ENCODE peak calls at places on chromosomes 6 and 20, in ten cellular contexts. I is cardiac fibroblast; C is naive thymus-derived CD4-positive, alpha-beta T cell; P is tibial nerve; J is AG10803; B is right atrium auricular region; Q is H7; O is dorsolateral prefrontal cortex; X is choroid plexus epithelial cell; M is SJSA1. V is an unnamed sample.

GRCh38 chr6:40346241-40346640 is 240.9 kb downstream of the LRFN2 start:
- DNase-seq in I (no peak), C (no peak), P (no peak), J (no peak), B (peak), Q (no peak), O (no peak), X (no peak), M (no peak), V (no peak)

GRCh38 chr6:128509709-128510108 is 10.7 kb downstream of the PTPRK start:
- DNase-seq in I (no peak), C (no peak), P (no peak), J (no peak), B (no peak), Q (no peak), O (no peak), X (no peak), M (no peak), V (no peak)

GRCh38 chr6:84467296-84467695 is 239.9 kb upstream of the CEP162 start:
- DNase-seq in I (no peak), C (no peak), P (no peak), J (no peak), B (no peak), Q (no peak), O (no peak), X (peak), M (no peak), V (no peak)

GRCh38 chr20:44247676-44248419 is 740 bp downstream of the GDAP1L1 start:
- DNase-seq in I (peak), C (no peak), P (no peak), J (peak), B (no peak), Q (peak), O (peak), X (peak), M (peak), V (no peak)

GRCh38 chr20:35091808-35092523 is 641 bp downstream of the TRPC4AP start:
- DNase-seq in I (peak), C (no peak), P (no peak), J (peak), B (no peak), Q (no peak), O (peak), X (peak), M (peak), V (no peak)

GRCh38 chr20:6582449-6582848 is 185.0 kb upstream of the BMP2 start:
- DNase-seq in I (no peak), C (no peak), P (no peak), J (no peak), B (no peak), Q (no peak), O (no peak), X (no peak), M (no peak), V (no peak)

GRCh38 chr20:53917145-53918009 is 153.0 kb downstream of the BCAS1 start:
- DNase-seq in I (peak), C (no peak), P (peak), J (peak), B (peak), Q (no peak), O (no peak), X (peak), M (no peak), V (no peak)

GRCh38 chr20:46330072-46330763 is 21.9 kb upstream of the CDH22 start:
- DNase-seq in I (no peak), C (no peak), P (no peak), J (no peak), B (no peak), Q (no peak), O (no peak), X (no peak), M (no peak), V (no peak)

GRCh38 chr6:28312939-28313338 is 23.0 kb downstream of the ZSCAN31 start:
- DNase-seq in I (no peak), C (no peak), P (no peak), J (no peak), B (no peak), Q (no peak), O (no peak), X (no peak), M (no peak), V (no peak)

GRCh38 chr20:31811796-31812728 is 7.1 kb upstream of the MYLK2 start:
- DNase-seq in I (peak), C (no peak), P (no peak), J (peak), B (no peak), Q (no peak), O (no peak), X (peak), M (peak), V (peak)

GRCh38 chr6:123909989-123910388 is 106.3 kb downstream of the NKAIN2 start:
- DNase-seq in I (no peak), C (no peak), P (no peak), J (no peak), B (no peak), Q (no peak), O (no peak), X (no peak), M (no peak), V (no peak)
- H3K4me3 ChIP-seq in I (no peak), C (no peak), P (no peak), J (no peak), B (no peak), Q (no peak), O (no peak), X (no peak), M (no peak), V (no peak)

GRCh38 chr20:3157817-3158216 is 1.8 kb downstream of the FASTKD5 start:
- DNase-seq in I (no peak), C (no peak), P (no peak), J (no peak), B (no peak), Q (no peak), O (no peak), X (no peak), M (no peak), V (no peak)
- H3K4me3 ChIP-seq in I (peak), C (peak), P (no peak), J (peak), B (no peak), Q (no peak), O (no peak), X (no peak), M (no peak), V (no peak)

DNA sequence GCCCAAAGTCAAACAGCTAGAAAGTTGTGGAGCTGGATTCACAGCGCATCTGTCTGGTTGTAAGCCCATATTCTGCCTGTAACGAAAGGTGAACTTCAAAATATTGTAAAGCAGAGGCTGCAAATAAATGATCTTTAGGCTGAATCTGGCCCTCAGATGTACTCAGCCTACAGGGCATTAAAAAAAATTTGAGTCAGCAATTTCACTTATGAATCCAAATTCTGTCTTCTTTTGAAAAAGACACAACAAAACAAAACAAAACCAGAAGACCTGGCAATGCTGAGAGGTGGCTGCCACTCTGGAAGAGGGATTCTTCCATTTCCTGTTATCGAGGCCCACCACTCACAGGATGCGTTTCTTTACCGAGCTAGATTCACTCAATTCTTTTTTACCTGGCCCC is 7.1 kb downstream of the LAMA4 start:
- DNase-seq in I (no peak), C (no peak), P (no peak), J (no peak), B (no peak), Q (no peak), O (no peak), X (no peak), M (no peak), V (no peak)
- H3K4me3 ChIP-seq in I (no peak), C (no peak), P (no peak), J (peak), B (no peak), Q (no peak), O (no peak), X (no peak), M (no peak), V (no peak)

DNA sequence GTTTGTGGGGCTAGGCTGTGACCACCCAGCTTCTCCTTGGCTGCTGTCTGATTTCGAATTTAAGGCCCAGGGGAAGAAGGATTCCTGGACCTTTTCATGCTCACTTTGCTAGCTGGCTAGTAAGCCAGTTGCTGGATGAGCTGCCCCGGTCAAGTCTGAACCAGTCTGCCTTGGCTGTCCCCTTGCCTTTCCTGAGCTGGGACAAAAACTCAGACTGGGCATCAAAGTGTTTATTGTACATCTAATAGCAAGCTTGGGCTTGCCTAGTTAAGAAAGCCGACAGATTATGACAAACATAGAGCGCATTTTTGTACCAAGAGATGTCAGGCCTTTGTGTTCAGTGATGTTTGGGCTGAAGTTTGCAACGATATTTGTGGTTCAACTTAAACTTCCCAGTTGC is 750 bp upstream of the PAK5 start:
- DNase-seq in I (no peak), C (no peak), P (no peak), J (no peak), B (no peak), Q (no peak), O (no peak), X (no peak), M (no peak), V (no peak)
- H3K4me3 ChIP-seq in I (no peak), C (no peak), P (no peak), J (no peak), B (no peak), Q (no peak), O (no peak), X (no peak), M (no peak), V (no peak)

GRCh38 chr20:2899243-2899642 is 26.0 kb downstream of the PTPRA start:
- DNase-seq in I (no peak), C (no peak), P (no peak), J (no peak), B (no peak), Q (no peak), O (no peak), X (no peak), M (no peak), V (no peak)

GRCh38 chr20:2902818-2903217 is 29.5 kb downstream of the PTPRA start:
- DNase-seq in I (no peak), C (no peak), P (no peak), J (no peak), B (no peak), Q (no peak), O (no peak), X (no peak), M (no peak), V (no peak)

DNA sequence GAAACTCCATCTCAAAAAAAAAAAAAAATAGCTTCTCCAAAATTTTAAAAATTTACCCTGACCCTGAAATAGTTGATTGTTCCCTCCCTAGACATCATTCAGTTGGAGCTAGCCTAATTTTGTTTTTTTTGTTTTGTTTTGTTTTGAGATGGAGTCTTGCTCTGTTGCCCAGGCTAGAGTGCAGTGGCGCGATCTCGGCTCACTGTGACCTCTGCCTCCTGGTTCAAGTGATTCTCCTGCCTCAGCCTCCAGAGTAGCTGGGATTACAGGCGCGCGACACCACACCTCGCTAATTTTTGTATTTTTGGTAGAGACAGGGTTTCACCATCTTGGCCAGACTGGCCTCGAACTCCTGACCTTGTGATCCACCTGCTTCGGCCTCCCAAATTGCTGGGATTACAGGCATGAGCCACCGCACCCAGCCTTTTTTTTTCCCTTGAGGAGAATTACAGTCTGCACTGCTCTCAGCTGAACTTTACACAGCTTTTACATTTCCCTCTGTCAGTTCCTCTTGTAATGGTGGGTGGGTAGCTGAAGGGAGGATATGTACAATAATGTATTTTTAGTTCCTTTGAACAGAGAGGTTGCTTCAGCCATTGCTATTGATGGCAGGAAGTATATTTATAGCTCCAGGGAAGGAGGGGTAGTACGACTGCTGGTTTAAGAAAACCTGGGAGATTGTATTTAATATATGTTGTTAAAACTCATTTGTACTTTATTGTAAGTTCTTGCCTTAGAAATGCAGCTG is 27.7 kb downstream of the PTPRA start:
- DNase-seq in I (no peak), C (no peak), P (no peak), J (no peak), B (no peak), Q (no peak), O (no peak), X (no peak), M (no peak), V (no peak)
- H3K4me3 ChIP-seq in I (no peak), C (no peak), P (no peak), J (no peak), B (no peak), Q (no peak), O (no peak), X (no peak), M (no peak), V (no peak)